ENCODE peak calls at places on chromosomes 12 and 14, in four cellular contexts. L, G, V and J are unnamed samples.

GRCh38 chr12:34286934-34287333 is 264.6 kb downstream of the ALG10 start:
- DNase-seq in V (no peak), L (no peak), G (no peak), J (no peak)

GRCh38 chr12:95815635-95816212 is 25.2 kb upstream of the NTN4 start:
- DNase-seq in L (peak), V (no peak), G (peak), J (peak)

GRCh38 chr12:81450920-81451739 is 308.0 kb downstream of the PPFIA2 start:
- DNase-seq in G (peak), V (peak), L (peak), J (peak)

GRCh38 chr14:69543341-69544249 is 31.1 kb downstream of the CCDC177 start:
- DNase-seq in L (peak), G (peak), V (peak), J (peak)

GRCh38 chr14:65792208-65792905 is 379.8 kb downstream of the FUT8 start:
- DNase-seq in G (no peak), L (peak), V (no peak), J (peak)

GRCh38 chr12:105466901-105467598 is 136.6 kb downstream of the C12orf75 start:
- DNase-seq in G (no peak), L (no peak), V (no peak), J (no peak)

GRCh38 chr12:97989366-97989940 is 525.9 kb upstream of the TMPO start:
- DNase-seq in V (no peak), L (no peak), G (no peak), J (no peak)

GRCh38 chr12:131828671-131829350 is 618 bp downstream of the MMP17 start:
- DNase-seq in L (peak), G (no peak), V (no peak), J (peak)

GRCh38 chr14:68361231-68361630 is 431.6 kb downstream of the ZFP36L1 start:
- DNase-seq in G (no peak), V (peak), L (peak), J (peak)

GRCh38 chr12:29895966-29896365 is 112.2 kb upstream of the TMTC1 start:
- DNase-seq in G (no peak), L (no peak), V (no peak), J (no peak)

GRCh38 chr12:29899212-29899931 is 115.6 kb upstream of the TMTC1 start:
- DNase-seq in G (no peak), V (no peak), L (no peak), J (no peak)

GRCh38 chr12:29902043-29902442 is 118.3 kb upstream of the TMTC1 start:
- DNase-seq in G (no peak), L (no peak), V (no peak), J (no peak)

GRCh38 chr12:29907486-29907885 is 123.7 kb upstream of the TMTC1 start:
- DNase-seq in G (no peak), V (no peak), L (no peak), J (peak)

GRCh38 chr12:29901585-29901984 is 117.8 kb upstream of the TMTC1 start:
- DNase-seq in L (no peak), V (no peak), G (no peak), J (peak)
- TF ChIP-seq CTCF in L (peak), V (no peak), G (no peak), J (peak)

GRCh38 chr12:113174461-113175384 is 10.6 kb downstream of the DDX54 start:
- DNase-seq in L (peak), G (peak), V (no peak), J (peak)
- TF ChIP-seq CTCF in L (peak), G (peak), V (peak), J (peak)

GRCh38 chr12:58931518-58931917 is 11.2 kb upstream of the LRIG3 start:
- DNase-seq in G (no peak), V (no peak), L (no peak), J (no peak)
- TF ChIP-seq CTCF in G (no peak), V (no peak), L (no peak), J (peak)

GRCh38 chr12:54337280-54337842 is 12.4 kb downstream of the COPZ1 start:
- DNase-seq in V (no peak), G (no peak), L (no peak), J (no peak)
- TF ChIP-seq CTCF in V (peak), G (no peak), L (no peak), J (no peak)